ENCODE peak calls at places on chromosomes 12 and 14, in seven cellular contexts. One of them, this sample, is unnamed. For H3K36me3, the result is how much of the 10 kb centered on the place peaks cover.

GRCh38 chr12:50824914-50825313 is 17.8 kb upstream of the TMPRSS12 start:
- DNase-seq in OCI-LY7: no peak
- DNase-seq in Peyer's patch: no peak
- DNase-seq in ovary: no peak
- DNase-seq in ascending aorta: no peak
- DNase-seq in sigmoid colon: no peak
- DNase-seq in uterus: no peak
- DNase-seq in this sample: no peak

GRCh38 chr12:105761075-105761474 is 377.7 kb downstream of the NUAK1 start:
- DNase-seq in OCI-LY7: no peak
- DNase-seq in Peyer's patch: no peak
- DNase-seq in ovary: no peak
- DNase-seq in ascending aorta: no peak
- DNase-seq in sigmoid colon: no peak
- DNase-seq in uterus: no peak
- DNase-seq in this sample: no peak

GRCh38 chr12:52200086-52200782 is 8.4 kb upstream of the KRT80 start:
- DNase-seq in OCI-LY7: no peak
- DNase-seq in Peyer's patch: no peak
- DNase-seq in ovary: no peak
- DNase-seq in ascending aorta: no peak
- DNase-seq in sigmoid colon: no peak
- DNase-seq in uterus: no peak
- DNase-seq in this sample: no peak

GRCh38 chr12:50218386-50218785 is 51.2 kb upstream of the CERS5 start:
- DNase-seq in OCI-LY7: no peak
- DNase-seq in Peyer's patch: no peak
- DNase-seq in ovary: no peak
- DNase-seq in ascending aorta: no peak
- DNase-seq in sigmoid colon: no peak
- DNase-seq in uterus: no peak
- DNase-seq in this sample: no peak

GRCh38 chr12:100484891-100485511 is 11.3 kb downstream of the NR1H4 start:
- DNase-seq in OCI-LY7: no peak
- DNase-seq in Peyer's patch: no peak
- DNase-seq in ovary: no peak
- DNase-seq in ascending aorta: no peak
- DNase-seq in sigmoid colon: no peak
- DNase-seq in uterus: no peak
- DNase-seq in this sample: no peak

GRCh38 chr14:104286496-104286895 is 148.1 kb downstream of the KIF26A start:
- DNase-seq in OCI-LY7: no peak
- DNase-seq in Peyer's patch: no peak
- DNase-seq in ovary: no peak
- DNase-seq in ascending aorta: no peak
- DNase-seq in sigmoid colon: no peak
- DNase-seq in uterus: no peak
- DNase-seq in this sample: no peak

GRCh38 chr12:47817272-47818006 is 2.3 kb downstream of the HDAC7 start:
- DNase-seq in OCI-LY7: peak
- DNase-seq in Peyer's patch: no peak
- DNase-seq in ovary: no peak
- DNase-seq in ascending aorta: no peak
- DNase-seq in sigmoid colon: peak
- DNase-seq in uterus: no peak
- DNase-seq in this sample: no peak

GRCh38 chr14:95173518-95173917 is 16.2 kb upstream of the DICER1 start:
- DNase-seq in OCI-LY7: no peak
- DNase-seq in Peyer's patch: no peak
- DNase-seq in ovary: no peak
- DNase-seq in ascending aorta: no peak
- DNase-seq in sigmoid colon: no peak
- DNase-seq in uterus: no peak
- DNase-seq in this sample: no peak

GRCh38 chr12:6426882-6427671 is 17.7 kb upstream of the CD27 start:
- DNase-seq in OCI-LY7: peak
- DNase-seq in Peyer's patch: peak
- DNase-seq in ovary: no peak
- DNase-seq in ascending aorta: no peak
- DNase-seq in sigmoid colon: no peak
- DNase-seq in uterus: no peak
- DNase-seq in this sample: no peak

GRCh38 chr12:101935769-101936741 is 58.7 kb downstream of the DRAM1 start:
- DNase-seq in OCI-LY7: peak
- DNase-seq in Peyer's patch: no peak
- DNase-seq in ovary: peak
- DNase-seq in ascending aorta: no peak
- DNase-seq in sigmoid colon: peak
- DNase-seq in uterus: peak
- DNase-seq in this sample: peak

GRCh38 chr12:123427036-123427769 is 9.3 kb downstream of the RILPL2 start:
- DNase-seq in OCI-LY7: peak
- DNase-seq in Peyer's patch: peak
- DNase-seq in ovary: no peak
- DNase-seq in ascending aorta: no peak
- DNase-seq in sigmoid colon: no peak
- DNase-seq in uterus: no peak
- DNase-seq in this sample: no peak

GRCh38 chr12:6372403-6373003 is 2.9 kb downstream of the SCNN1A start:
- DNase-seq in OCI-LY7: no peak
- DNase-seq in Peyer's patch: peak
- DNase-seq in ovary: peak
- DNase-seq in ascending aorta: no peak
- DNase-seq in sigmoid colon: peak
- DNase-seq in uterus: no peak
- DNase-seq in this sample: no peak

GRCh38 chr14:81162941-81163340 is 57.8 kb downstream of the GTF2A1 start:
- DNase-seq in OCI-LY7: peak
- DNase-seq in Peyer's patch: no peak
- DNase-seq in ovary: no peak
- DNase-seq in ascending aorta: no peak
- DNase-seq in sigmoid colon: no peak
- DNase-seq in uterus: no peak
- DNase-seq in this sample: no peak

GRCh38 chr12:62767946-62768345 is 167.0 kb downstream of the PPM1H start:
- DNase-seq in OCI-LY7: no peak
- DNase-seq in Peyer's patch: no peak
- DNase-seq in ovary: no peak
- DNase-seq in ascending aorta: no peak
- DNase-seq in sigmoid colon: no peak
- DNase-seq in uterus: no peak
- DNase-seq in this sample: no peak

GRCh38 chr12:53058674-53059433 is 9.0 kb downstream of the TNS2 start:
- DNase-seq in OCI-LY7: no peak
- DNase-seq in Peyer's patch: peak
- DNase-seq in ovary: peak
- DNase-seq in ascending aorta: no peak
- DNase-seq in sigmoid colon: peak
- DNase-seq in uterus: no peak
- DNase-seq in this sample: no peak

GRCh38 chr12:75452675-75453330 is 27.8 kb upstream of the GLIPR1 start:
- DNase-seq in OCI-LY7: no peak
- DNase-seq in Peyer's patch: no peak
- DNase-seq in ovary: no peak
- DNase-seq in ascending aorta: no peak
- DNase-seq in sigmoid colon: no peak
- DNase-seq in uterus: no peak
- DNase-seq in this sample: no peak

GRCh38 chr14:35406811-35407630 is 2.5 kb upstream of the NFKBIA start:
- DNase-seq in OCI-LY7: peak
- DNase-seq in Peyer's patch: peak
- DNase-seq in ovary: peak
- DNase-seq in ascending aorta: no peak
- DNase-seq in sigmoid colon: peak
- DNase-seq in uterus: peak
- DNase-seq in this sample: no peak

GRCh38 chr12:27179399-27180214 is 64.5 kb upstream of the STK38L start:
- DNase-seq in OCI-LY7: no peak
- DNase-seq in Peyer's patch: no peak
- DNase-seq in ovary: no peak
- DNase-seq in ascending aorta: no peak
- DNase-seq in sigmoid colon: no peak
- DNase-seq in uterus: peak
- DNase-seq in this sample: no peak

GRCh38 chr12:69639400-69640016 is 28.8 kb upstream of the LRRC10 start:
- DNase-seq in OCI-LY7: peak
- DNase-seq in Peyer's patch: peak
- DNase-seq in ovary: peak
- DNase-seq in ascending aorta: no peak
- DNase-seq in sigmoid colon: peak
- DNase-seq in uterus: peak
- DNase-seq in this sample: peak

GRCh38 chr12:89247541-89247942 is 104.8 kb downstream of the DUSP6 start:
- DNase-seq in OCI-LY7: no peak
- DNase-seq in Peyer's patch: no peak
- DNase-seq in ovary: no peak
- DNase-seq in ascending aorta: no peak
- DNase-seq in sigmoid colon: no peak
- DNase-seq in uterus: no peak
- DNase-seq in this sample: no peak

GRCh38 chr12:96985515-96986362 is 78.7 kb downstream of the NEDD1 start:
- DNase-seq in OCI-LY7: peak
- DNase-seq in Peyer's patch: no peak
- DNase-seq in ovary: no peak
- DNase-seq in ascending aorta: no peak
- DNase-seq in sigmoid colon: no peak
- DNase-seq in uterus: no peak
- DNase-seq in this sample: no peak

GRCh38 chr12:124750787-124751471 is 112.7 kb downstream of the SCARB1 start:
- DNase-seq in OCI-LY7: peak
- DNase-seq in Peyer's patch: no peak
- DNase-seq in ovary: peak
- DNase-seq in ascending aorta: no peak
- DNase-seq in sigmoid colon: no peak
- DNase-seq in uterus: no peak
- DNase-seq in this sample: no peak
- TF ChIP-seq CTCF in OCI-LY7: peak
- TF ChIP-seq CTCF in Peyer's patch: no peak
- TF ChIP-seq CTCF in ovary: no peak
- TF ChIP-seq CTCF in ascending aorta: no peak
- TF ChIP-seq CTCF in sigmoid colon: no peak
- TF ChIP-seq CTCF in uterus: no peak
- TF ChIP-seq CTCF in this sample: no peak

GRCh38 chr12:56751712-56752598 is at the start of gene PRIM1:
- DNase-seq in OCI-LY7: peak
- DNase-seq in Peyer's patch: peak
- DNase-seq in ovary: peak
- DNase-seq in ascending aorta: peak
- DNase-seq in sigmoid colon: peak
- DNase-seq in uterus: peak
- DNase-seq in this sample: peak
- H3K27ac ChIP-seq in OCI-LY7: peak
- H3K27ac ChIP-seq in Peyer's patch: peak
- H3K27ac ChIP-seq in ovary: peak
- H3K27ac ChIP-seq in ascending aorta: no peak
- H3K27ac ChIP-seq in sigmoid colon: peak
- H3K27ac ChIP-seq in uterus: peak
- H3K27ac ChIP-seq in this sample: peak

GRCh38 chr12:7806863-7807487 is 17.8 kb downstream of the NANOG start:
- DNase-seq in OCI-LY7: peak
- DNase-seq in Peyer's patch: peak
- DNase-seq in ovary: peak
- DNase-seq in ascending aorta: no peak
- DNase-seq in sigmoid colon: no peak
- DNase-seq in uterus: peak
- DNase-seq in this sample: peak
- H3K36me3 ChIP-seq in OCI-LY7: under half
- H3K36me3 ChIP-seq in Peyer's patch: under half
- H3K36me3 ChIP-seq in ovary: under half
- H3K36me3 ChIP-seq in ascending aorta: under half
- H3K36me3 ChIP-seq in sigmoid colon: under half
- H3K36me3 ChIP-seq in uterus: under half
- H3K36me3 ChIP-seq in this sample: under half

GRCh38 chr12:130401703-130402102 is 64.0 kb downstream of the PIWIL1 start:
- DNase-seq in OCI-LY7: no peak
- DNase-seq in Peyer's patch: no peak
- DNase-seq in ovary: no peak
- DNase-seq in ascending aorta: no peak
- DNase-seq in sigmoid colon: no peak
- DNase-seq in uterus: no peak
- DNase-seq in this sample: no peak
- TF ChIP-seq CTCF in OCI-LY7: no peak
- TF ChIP-seq CTCF in Peyer's patch: peak
- TF ChIP-seq CTCF in ovary: no peak
- TF ChIP-seq CTCF in ascending aorta: no peak
- TF ChIP-seq CTCF in sigmoid colon: no peak
- TF ChIP-seq CTCF in uterus: no peak
- TF ChIP-seq CTCF in this sample: no peak

DNA sequence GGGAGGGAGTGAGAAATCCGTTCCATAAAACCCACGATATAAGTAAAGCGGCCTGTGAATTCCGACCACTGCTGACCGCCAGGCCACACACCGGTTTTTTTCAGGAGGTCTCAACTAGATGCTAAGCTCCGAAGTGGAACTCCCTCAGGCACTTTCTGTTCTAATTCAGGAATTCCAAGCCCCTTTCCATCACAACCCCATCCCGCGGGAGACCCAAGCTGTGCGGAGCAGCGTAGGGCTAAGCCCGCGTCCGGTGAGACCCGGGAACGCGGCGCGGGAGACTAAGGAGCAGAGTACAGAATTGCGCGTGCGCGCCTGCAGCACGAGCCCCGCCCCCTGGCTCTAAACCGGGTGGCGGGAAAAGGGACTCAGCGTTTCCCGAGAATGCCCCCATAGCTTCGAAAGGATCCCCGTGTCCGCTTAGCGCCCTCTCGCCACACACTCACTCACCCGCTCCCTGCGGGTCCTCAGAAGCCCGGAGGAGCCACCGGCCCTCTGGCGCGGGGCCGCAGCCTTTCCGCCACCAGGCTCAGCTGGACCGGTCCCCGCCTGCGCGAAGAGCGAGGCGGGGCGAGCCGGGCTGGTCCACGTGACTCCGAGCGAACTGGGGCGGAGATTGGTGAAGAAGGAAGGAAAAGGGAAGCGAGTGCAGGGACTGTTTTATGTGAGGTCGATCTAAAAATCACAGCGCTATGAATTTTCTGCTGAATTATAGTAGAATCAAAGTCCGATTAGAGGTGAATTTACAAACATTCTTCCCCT is at the start of gene TIMELESS:
- DNase-seq in OCI-LY7: peak
- DNase-seq in Peyer's patch: peak
- DNase-seq in ovary: peak
- DNase-seq in ascending aorta: peak
- DNase-seq in sigmoid colon: peak
- DNase-seq in uterus: peak
- DNase-seq in this sample: peak
- H3K27ac ChIP-seq in OCI-LY7: peak
- H3K27ac ChIP-seq in Peyer's patch: peak
- H3K27ac ChIP-seq in ovary: peak
- H3K27ac ChIP-seq in ascending aorta: peak
- H3K27ac ChIP-seq in sigmoid colon: peak
- H3K27ac ChIP-seq in uterus: peak
- H3K27ac ChIP-seq in this sample: peak

GRCh38 chr14:24098927-24099813 is 5.1 kb downstream of the PCK2 start:
- DNase-seq in OCI-LY7: no peak
- DNase-seq in Peyer's patch: no peak
- DNase-seq in ovary: no peak
- DNase-seq in ascending aorta: no peak
- DNase-seq in sigmoid colon: no peak
- DNase-seq in uterus: no peak
- DNase-seq in this sample: no peak
- H3K36me3 ChIP-seq in OCI-LY7: under half
- H3K36me3 ChIP-seq in Peyer's patch: under half
- H3K36me3 ChIP-seq in ovary: under half
- H3K36me3 ChIP-seq in ascending aorta: under half
- H3K36me3 ChIP-seq in sigmoid colon: under half
- H3K36me3 ChIP-seq in uterus: under half
- H3K36me3 ChIP-seq in this sample: under half

GRCh38 chr12:754871-755562 is 2.6 kb downstream of the WNK1 start:
- DNase-seq in OCI-LY7: peak
- DNase-seq in Peyer's patch: no peak
- DNase-seq in ovary: no peak
- DNase-seq in ascending aorta: no peak
- DNase-seq in sigmoid colon: no peak
- DNase-seq in uterus: no peak
- DNase-seq in this sample: no peak
- TF ChIP-seq CTCF in OCI-LY7: peak
- TF ChIP-seq CTCF in Peyer's patch: peak
- TF ChIP-seq CTCF in ovary: peak
- TF ChIP-seq CTCF in ascending aorta: peak
- TF ChIP-seq CTCF in sigmoid colon: peak
- TF ChIP-seq CTCF in uterus: peak
- TF ChIP-seq CTCF in this sample: peak

This sample was measured in right atrium auricular region.